ENCODE peak calls at places on chromosomes 4 and X, in seven cellular contexts. H is heart left ventricle, Z is epithelial cell of esophagus, I is colonic mucosa, C is nephron progenitor cell, X is foreskin fibroblast, F is CD14-positive monocyte. B is an unnamed sample.

GRCh38 chr4:78661923-78662521 is 110.5 kb downstream of the ANXA3 start:
- DNase-seq in X (peak; percentile 61), I (peak; percentile 49), H (no peak), C (no peak), Z (no peak), F (no peak), B (no peak)

GRCh38 chr4:129583868-129584267 is 487.9 kb downstream of the C4orf33 start:
- DNase-seq in F (no peak), Z (peak; percentile 14), C (no peak), H (no peak), I (no peak), X (no peak), B (no peak)

GRCh38 chrX:114626323-114626722 is 42.4 kb downstream of the HTR2C start:
- DNase-seq in Z (peak; percentile 32), X (no peak), C (peak; percentile 4), F (no peak), H (no peak), I (no peak), B (no peak)

GRCh38 chrX:56130436-56130835 is 101.7 kb upstream of the KLF8 start:
- DNase-seq in H (no peak), X (no peak), C (no peak), F (no peak), Z (no peak), I (no peak), B (no peak)

GRCh38 chr4:37392540-37393255 is 148.2 kb downstream of the NWD2 start:
- DNase-seq in I (peak; percentile 26), Z (peak; percentile 32), C (no peak), F (no peak), X (no peak), H (peak; percentile 56), B (peak; percentile 44)

GRCh38 chr4:10006236-10006603 is 15.1 kb downstream of the SLC2A9 start:
- DNase-seq in X (peak; percentile 70), C (no peak), Z (peak; percentile 95), I (peak; percentile 78), F (peak; percentile 61), H (no peak), B (peak; percentile 46)

GRCh38 chr4:174332741-174333493 is 49.2 kb downstream of the CEP44 start:
- DNase-seq in F (no peak), H (no peak), Z (peak; percentile 66), C (no peak), X (no peak), I (no peak), B (no peak)

GRCh38 chrX:135489542-135489941 is 30.9 kb upstream of the INTS6L start:
- DNase-seq in X (no peak), I (no peak), C (no peak), H (no peak), F (no peak), Z (no peak), B (no peak)

GRCh38 chr4:181685461-181685860 is 557.7 kb upstream of the TENM3 start:
- DNase-seq in Z (peak; percentile 56), I (no peak), C (no peak), H (no peak), F (no peak), X (no peak), B (no peak)

GRCh38 chr4:110702326-110702725 is 79.4 kb upstream of the PITX2 start:
- DNase-seq in X (no peak), C (no peak), F (no peak), H (no peak), I (no peak), Z (no peak), B (no peak)

GRCh38 chr4:155964016-155964891 is 10.6 kb upstream of the CTSO start:
- DNase-seq in F (no peak), H (no peak), Z (peak; percentile 33), C (no peak), I (no peak), X (no peak), B (no peak)

GRCh38 chrX:103941201-103941975 is 21.0 kb upstream of the TMSB15B start:
- DNase-seq in C (no peak), I (no peak), Z (peak; percentile 63), F (no peak), H (no peak), X (peak; percentile 5), B (no peak)

GRCh38 chr4:56686537-56687231 is 5.6 kb upstream of the HOPX start:
- DNase-seq in F (no peak), C (no peak), I (no peak), H (no peak), Z (peak; percentile 41), X (no peak), B (no peak)

GRCh38 chr4:158376441-158376840 is 145.2 kb upstream of the RXFP1 start:
- DNase-seq in F (no peak), H (no peak), X (no peak), C (no peak), Z (peak; percentile 14), I (no peak), B (no peak)

GRCh38 chr4:1708581-1708980 is 3.5 kb downstream of the SLBP start:
- DNase-seq in I (no peak), F (no peak), X (no peak), Z (no peak), C (no peak), H (no peak), B (no peak)

GRCh38 chrX:120269379-120270035 is 18.9 kb downstream of the ZBTB33 start:
- DNase-seq in I (no peak), H (no peak), C (no peak), X (no peak), F (peak; percentile 47), Z (peak; percentile 76), B (no peak)

GRCh38 chrX:26822448-26822847 is 606.5 kb downstream of the MAGEB5 start:
- DNase-seq in I (no peak), X (no peak), H (no peak), F (no peak), Z (no peak), C (no peak), B (no peak)

GRCh38 chrX:3939967-3940610 is 226.6 kb upstream of the PRKX start:
- DNase-seq in F (no peak), H (no peak), Z (peak; percentile 4), I (no peak), C (no peak), X (no peak), B (no peak)

GRCh38 chr4:170259631-170260153 is 169.9 kb upstream of the AADAT start:
- DNase-seq in Z (peak; percentile 96), X (peak; percentile 26), I (peak; percentile 87), C (peak; percentile 90), H (peak; percentile 23), F (no peak), B (peak; percentile 96)

GRCh38 chrX:127943570-127943969 is 108.6 kb downstream of the ACTRT1 start:
- DNase-seq in X (no peak), Z (no peak), F (no peak), I (no peak), H (no peak), C (no peak), B (no peak)

GRCh38 chrX:9342581-9343051 is 122.2 kb upstream of the TBL1X start:
- DNase-seq in I (peak; percentile 88), H (peak; percentile 83), X (peak; percentile 78), F (peak; percentile 78), C (peak; percentile 74), Z (peak; percentile 42), B (peak; percentile 69)

GRCh38 chrX:39576081-39576701 is 521.6 kb downstream of the BCOR start:
- DNase-seq in Z (no peak), I (no peak), F (no peak), H (no peak), C (peak; percentile 18), X (no peak), B (no peak)
- TF ChIP-seq CTCF in Z (no peak), I (no peak), F (no peak), H (no peak), C (no peak), X (no peak), B (no peak)

GRCh38 chr4:101597204-101597603 is 193.3 kb upstream of the BANK1 start:
- DNase-seq in F (no peak), Z (no peak), X (no peak), C (no peak), H (no peak), I (no peak), B (no peak)
- TF ChIP-seq CTCF in F (no peak), Z (no peak), X (peak; percentile 21), C (no peak), H (no peak), I (no peak), B (no peak)

GRCh38 chr4:151770154-151770553 is 9.3 kb upstream of the GATB start:
- DNase-seq in I (no peak), C (no peak), X (no peak), F (no peak), H (no peak), Z (no peak), B (no peak)

GRCh38 chr4:151771664-151772063 is 10.9 kb upstream of the GATB start:
- DNase-seq in X (peak; percentile 2), Z (no peak), H (no peak), F (no peak), C (no peak), I (no peak), B (no peak)

GRCh38 chr4:151768835-151769234 is 8.0 kb upstream of the GATB start:
- DNase-seq in I (no peak), C (no peak), X (no peak), H (no peak), Z (no peak), F (no peak), B (peak; percentile 88)

GRCh38 chr4:151772322-151772721 is 11.5 kb upstream of the GATB start:
- DNase-seq in X (no peak), H (no peak), I (no peak), C (no peak), Z (no peak), F (no peak), B (no peak)

GRCh38 chr4:151766691-151767090 is 5.9 kb upstream of the GATB start:
- DNase-seq in X (no peak), C (no peak), Z (peak; percentile 61), I (no peak), F (no peak), H (no peak), B (no peak)
- TF ChIP-seq CTCF in X (no peak), C (no peak), Z (peak; percentile 44), I (peak; percentile 29), F (no peak), H (no peak), B (no peak)

GRCh38 chrX:11100281-11101035 is 10.7 kb upstream of the HCCS start:
- DNase-seq in F (no peak), Z (peak; percentile 75), H (peak; percentile 16), X (peak; percentile 38), I (peak; percentile 54), C (peak; percentile 12), B (peak; percentile 53)

GRCh38 chrX:11097920-11098319 is 13.2 kb upstream of the HCCS start:
- DNase-seq in H (no peak), F (no peak), X (no peak), C (no peak), I (no peak), Z (no peak), B (no peak)

GRCh38 chrX:11103751-11104150 is 7.4 kb upstream of the HCCS start:
- DNase-seq in C (no peak), H (no peak), F (no peak), X (no peak), Z (peak; percentile 6), I (no peak), B (no peak)

GRCh38 chrX:11103006-11103405 is 8.1 kb upstream of the HCCS start:
- DNase-seq in I (no peak), C (no peak), F (no peak), Z (no peak), H (no peak), X (no peak), B (no peak)

DNA sequence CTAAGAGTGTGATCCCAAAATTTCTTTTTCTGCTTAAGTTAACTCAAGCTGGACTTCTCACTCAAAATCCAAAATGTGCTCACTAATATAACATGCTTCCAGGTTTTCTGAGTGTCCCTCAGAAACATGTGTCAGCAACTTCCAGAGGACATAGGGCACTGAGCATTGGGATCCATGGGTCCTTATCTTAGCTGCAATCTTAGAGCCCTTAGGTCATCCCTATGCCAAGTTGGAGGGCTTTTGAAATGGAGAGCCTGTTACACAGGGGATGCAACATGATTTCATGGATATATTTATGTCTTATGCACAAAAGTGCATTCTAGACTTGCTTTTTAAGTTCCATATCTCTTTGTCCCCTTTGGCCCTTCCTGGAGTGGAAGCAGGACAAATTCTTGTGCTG is 11.7 kb upstream of the HCCS start:
- DNase-seq in Z (no peak), H (no peak), I (no peak), C (no peak), F (no peak), X (no peak), B (no peak)
- TF ChIP-seq CTCF in Z (no peak), H (no peak), I (no peak), C (no peak), F (no peak), X (no peak), B (no peak)